ENCODE peak calls at places on chromosomes 12 and 14, in four cellular contexts. D, V, A and N are unnamed samples.

GRCh38 chr14:104111301-104112112 is 26.0 kb downstream of the ASPG start:
- DNase-seq in V (no peak), D (no peak), A (no peak), N (no peak)

GRCh38 chr12:80064269-80064668 is 35.1 kb upstream of the OTOGL start:
- DNase-seq in D (no peak), V (no peak), A (no peak), N (no peak)

GRCh38 chr12:46209165-46209564 is 59.7 kb downstream of the SLC38A1 start:
- DNase-seq in D (no peak), V (no peak), A (no peak), N (peak)

GRCh38 chr12:42679402-42679801 is 89.9 kb upstream of the PRICKLE1 start:
- DNase-seq in A (no peak), V (peak), D (no peak), N (peak)

GRCh38 chr14:23028800-23029199 is 5.9 kb downstream of the PSMB5 start:
- DNase-seq in V (no peak), A (no peak), D (peak), N (no peak)

GRCh38 chr14:73723411-73723798 is 9.2 kb upstream of the PNMA1 start:
- DNase-seq in A (no peak), V (no peak), D (no peak), N (peak)

GRCh38 chr12:101038289-101038871 is 171.7 kb downstream of the SLC5A8 start:
- DNase-seq in V (no peak), D (no peak), A (peak), N (peak)

GRCh38 chr12:6030081-6030480 is 85.0 kb upstream of the ANO2 start:
- DNase-seq in V (no peak), A (no peak), D (no peak), N (no peak)

GRCh38 chr14:103334644-103335603 is 887 bp downstream of the EIF5 start:
- DNase-seq in A (peak), V (peak), D (peak), N (peak)

GRCh38 chr12:68001486-68002466 is 12.5 kb downstream of the IFNG-AS1 start:
- DNase-seq in D (no peak), V (peak), A (peak), N (no peak)

GRCh38 chr14:94423465-94424056 is 29.0 kb downstream of the SERPINA11 start:
- DNase-seq in A (peak), V (peak), D (no peak), N (peak)

GRCh38 chr14:90839024-90839888 is 23.0 kb upstream of the TTC7B start:
- DNase-seq in A (no peak), V (peak), D (no peak), N (peak)

GRCh38 chr14:104563742-104564615 is 15.6 kb upstream of the C14orf180 start:
- DNase-seq in V (peak), D (peak), A (peak), N (peak)

GRCh38 chr12:101582937-101583336 is 11.8 kb upstream of the MYBPC1 start:
- DNase-seq in A (no peak), D (no peak), V (no peak), N (no peak)

GRCh38 chr14:101734241-101734847 is 27.2 kb upstream of the PPP2R5C start:
- DNase-seq in A (no peak), V (no peak), D (no peak), N (no peak)

GRCh38 chr14:70123796-70124195 is 65.0 kb downstream of the SLC8A3 start:
- DNase-seq in D (no peak), V (no peak), A (no peak), N (no peak)

GRCh38 chr12:28135801-28136439 is 54.3 kb upstream of the CCDC91 start:
- DNase-seq in V (no peak), A (no peak), D (no peak), N (no peak)

GRCh38 chr12:74776378-74776777 is 238.7 kb downstream of the ATXN7L3B start:
- DNase-seq in V (no peak), D (no peak), A (no peak), N (no peak)

GRCh38 chr14:55898938-55899337 is 219.3 kb upstream of the PELI2 start:
- DNase-seq in D (no peak), A (no peak), V (no peak), N (no peak)
- H3K4me3 ChIP-seq in D (no peak), A (no peak), V (no peak), N (no peak)

GRCh38 chr12:32666510-32666909 is 12.6 kb upstream of the DNM1L start:
- DNase-seq in A (no peak), V (no peak), D (no peak), N (no peak)
- H3K4me3 ChIP-seq in A (no peak), V (no peak), D (no peak), N (no peak)

GRCh38 chr12:48979602-48980388 is 1.7 kb downstream of the WNT1 start:
- DNase-seq in V (no peak), D (peak), A (no peak), N (no peak)
- H3K4me3 ChIP-seq in V (peak), D (peak), A (no peak), N (no peak)

DNA sequence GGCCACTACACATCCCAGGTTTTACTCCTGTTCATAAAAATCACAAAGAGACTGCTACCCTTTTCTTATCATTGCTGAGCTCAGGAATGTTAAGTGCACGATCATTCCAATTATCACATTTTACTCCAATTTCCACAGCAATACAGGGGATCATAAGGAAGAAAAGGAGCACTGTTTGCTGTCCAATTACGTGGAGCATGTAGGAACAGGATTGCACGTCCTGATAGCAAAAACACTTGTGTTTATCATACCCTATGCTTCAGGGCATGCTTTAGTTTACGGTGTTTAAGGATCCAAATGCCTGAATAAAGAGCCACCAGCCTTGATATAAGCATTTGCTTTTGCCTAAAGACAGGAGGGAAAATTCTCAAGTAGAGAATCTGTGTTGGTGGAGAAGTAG is 155.4 kb upstream of the EGLN3 start:
- DNase-seq in D (no peak), V (no peak), A (peak), N (no peak)
- H3K4me3 ChIP-seq in D (no peak), V (no peak), A (no peak), N (no peak)

GRCh38 chr12:59699408-59700144 is 103.7 kb downstream of the SLC16A7 start:
- DNase-seq in A (peak), D (no peak), V (peak), N (peak)
- H3K4me3 ChIP-seq in A (no peak), D (no peak), V (no peak), N (no peak)

GRCh38 chr12:128968668-128969067 is 115.4 kb downstream of the GLT1D1 start:
- DNase-seq in V (no peak), D (no peak), A (no peak), N (no peak)

GRCh38 chr12:128971802-128972201 is 118.5 kb downstream of the GLT1D1 start:
- DNase-seq in A (no peak), D (no peak), V (no peak), N (no peak)

GRCh38 chr12:128970110-128970509 is 116.8 kb downstream of the GLT1D1 start:
- DNase-seq in V (no peak), D (no peak), A (no peak), N (no peak)

GRCh38 chr12:128970941-128971340 is 117.7 kb downstream of the GLT1D1 start:
- DNase-seq in A (no peak), V (no peak), D (no peak), N (no peak)

DNA sequence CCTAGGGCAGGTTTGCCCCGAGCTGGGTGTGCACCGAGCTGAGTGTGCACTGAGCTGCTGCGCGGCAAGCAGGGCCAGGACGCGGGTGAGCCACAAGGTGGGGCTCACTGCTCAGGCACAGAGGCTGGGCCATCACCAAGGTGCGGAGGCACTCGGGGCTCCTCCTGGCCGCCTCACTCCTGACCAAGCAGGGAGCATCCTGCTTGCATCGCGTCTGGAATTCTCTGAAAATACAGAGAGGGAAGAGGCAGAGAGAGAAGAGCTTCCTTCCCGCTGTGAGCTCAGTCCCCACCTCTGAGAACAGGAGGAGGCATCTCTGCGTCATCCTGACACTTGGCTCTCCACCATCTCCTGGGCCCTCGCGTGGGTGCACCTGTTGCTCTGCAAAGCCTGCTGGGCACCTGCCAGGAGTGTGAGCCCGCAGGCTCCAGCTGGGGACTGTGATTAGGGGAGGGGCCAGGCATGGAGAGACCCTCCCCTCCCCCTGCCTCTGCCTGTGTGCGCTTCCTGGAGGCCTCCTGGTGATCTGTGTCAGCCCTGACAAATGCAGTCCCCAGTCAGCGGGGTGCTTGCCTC is 116.3 kb downstream of the GLT1D1 start:
- DNase-seq in V (peak), D (no peak), A (no peak), N (no peak)
- H3K4me3 ChIP-seq in V (no peak), D (no peak), A (no peak), N (no peak)